ENCODE peak calls at places on chromosome 1, in seven cellular contexts. B is Kasumi-1; X is stimulated activated CD4-positive, alpha-beta T cell treated with anti-CD3 and anti-CD28 coated beads, Interleukin-4, amount 100 ng/mL, for 24 hours; G is A673; Q is ovary; H is uterus; O is activated naive CD4-positive, alpha-beta T cell. S is an unnamed sample.

GRCh38 chr1:199691540-199691939 is 336.0 kb upstream of the NR5A2 start:
- DNase-seq in B (peak), X (no peak), G (peak), Q (no peak), H (no peak), O (no peak), S (peak)

GRCh38 chr1:114037952-114038867 is 58.9 kb downstream of the OLFML3 start:
- DNase-seq in B (no peak), X (no peak), G (no peak), Q (no peak), H (no peak), O (no peak), S (no peak)

GRCh38 chr1:226688852-226689251 is 50.2 kb downstream of the ITPKB start:
- DNase-seq in B (no peak), X (no peak), G (no peak), Q (no peak), H (no peak), O (no peak), S (no peak)

GRCh38 chr1:83931658-83932253 is 67.2 kb downstream of the TTLL7 start:
- DNase-seq in B (peak), X (peak), G (peak), Q (no peak), H (peak), O (no peak), S (peak)

GRCh38 chr1:205538211-205538840 is 33.9 kb downstream of the CDK18 start:
- DNase-seq in B (no peak), X (no peak), G (no peak), Q (no peak), H (no peak), O (no peak), S (no peak)

GRCh38 chr1:236957235-236957634 is 47.0 kb downstream of the MT1HL1 start:
- DNase-seq in B (no peak), X (no peak), G (no peak), Q (no peak), H (no peak), O (no peak), S (no peak)

GRCh38 chr1:231557898-231558710 is 29.6 kb downstream of the TSNAX start:
- DNase-seq in B (no peak), X (no peak), G (no peak), Q (no peak), H (no peak), O (no peak), S (no peak)

GRCh38 chr1:196309386-196309785 is 298.9 kb downstream of the KCNT2 start:
- DNase-seq in B (peak), X (no peak), G (peak), Q (no peak), H (no peak), O (no peak), S (peak)

GRCh38 chr1:24713176-24713575 is 32.1 kb upstream of the CLIC4 start:
- DNase-seq in B (no peak), X (no peak), G (no peak), Q (no peak), H (no peak), O (no peak), S (no peak)

GRCh38 chr1:220281159-220281574 is 8.9 kb upstream of the RAB3GAP2 start:
- DNase-seq in B (peak), X (no peak), G (peak), Q (no peak), H (no peak), O (no peak), S (no peak)

GRCh38 chr1:234763910-234764309 is 153.9 kb upstream of the IRF2BP2 start:
- DNase-seq in B (no peak), X (no peak), G (no peak), Q (no peak), H (no peak), O (no peak), S (no peak)

GRCh38 chr1:147721711-147722110 is 38.7 kb downstream of the GJA5 start:
- DNase-seq in B (no peak), X (no peak), G (peak), Q (no peak), H (no peak), O (no peak), S (no peak)

GRCh38 chr1:41853907-41854306 is 64.8 kb downstream of the HIVEP3 start:
- DNase-seq in B (no peak), X (no peak), G (no peak), Q (no peak), H (no peak), O (no peak), S (no peak)

GRCh38 chr1:153882296-153882912 is 40.4 kb downstream of the GATAD2B start:
- DNase-seq in B (no peak), X (no peak), G (no peak), Q (no peak), H (no peak), O (no peak), S (no peak)

GRCh38 chr1:53337499-53337898 is 9.6 kb upstream of the LRP8 start:
- DNase-seq in B (no peak), X (no peak), G (no peak), Q (no peak), H (no peak), O (no peak), S (no peak)

GRCh38 chr1:244049142-244049968 is 1.7 kb upstream of the ZBTB18 start:
- DNase-seq in B (peak), X (peak), G (peak), Q (peak), H (peak), O (peak), S (peak)

GRCh38 chr1:1764876-1765478 is 13.3 kb downstream of the NADK start:
- DNase-seq in B (no peak), X (no peak), G (no peak), Q (no peak), H (no peak), O (no peak), S (no peak)

GRCh38 chr1:106185089-106185488 is 871.4 kb upstream of the PRMT6 start:
- DNase-seq in B (no peak), X (no peak), G (no peak), Q (no peak), H (no peak), O (no peak), S (no peak)